ENCODE peak calls at places on chromosomes 7 and 10, in four cellular contexts. One of them, this sample, is unnamed.
A peak's percentile ranks its signal among the peaks of the same experiment; 100 is the strongest.

GRCh38 chr10:31871266-31871887 is 57.3 kb downstream of the ARHGAP12 start:
- DNase-seq in WERI-Rb-1: no peak
- DNase-seq in cardiac muscle cell: no peak
- DNase-seq in left ventricle myocardium inferior: no peak
- DNase-seq in this sample: no peak

GRCh38 chr10:103153765-103154197 is 39.3 kb downstream of the NT5C2 start:
- DNase-seq in cardiac muscle cell: peak; percentile 57
- DNase-seq in WERI-Rb-1: no peak
- DNase-seq in left ventricle myocardium inferior: no peak
- DNase-seq in this sample: no peak

GRCh38 chr10:34504534-34504933 is 310.6 kb downstream of the PARD3 start:
- DNase-seq in left ventricle myocardium inferior: no peak
- DNase-seq in WERI-Rb-1: no peak
- DNase-seq in cardiac muscle cell: peak; percentile 54
- DNase-seq in this sample: no peak

GRCh38 chr10:11600280-11600679 is 11.2 kb downstream of the USP6NL start:
- DNase-seq in WERI-Rb-1: no peak
- DNase-seq in left ventricle myocardium inferior: no peak
- DNase-seq in cardiac muscle cell: no peak
- DNase-seq in this sample: no peak

GRCh38 chr7:32586291-32587221 is 91.3 kb downstream of the AVL9 start:
- DNase-seq in WERI-Rb-1: no peak
- DNase-seq in left ventricle myocardium inferior: peak; percentile 54
- DNase-seq in cardiac muscle cell: peak; percentile 99
- DNase-seq in this sample: no peak

GRCh38 chr7:80508440-80508839 is 3.4 kb downstream of the GNAT3 start:
- DNase-seq in left ventricle myocardium inferior: no peak
- DNase-seq in WERI-Rb-1: no peak
- DNase-seq in cardiac muscle cell: peak; percentile 34
- DNase-seq in this sample: no peak

GRCh38 chr7:13032524-13032923 is 345.1 kb downstream of the ARL4A start:
- DNase-seq in left ventricle myocardium inferior: no peak
- DNase-seq in cardiac muscle cell: no peak
- DNase-seq in WERI-Rb-1: no peak
- DNase-seq in this sample: no peak

GRCh38 chr7:155032978-155033377 is 30.1 kb upstream of the PAXIP1 start:
- DNase-seq in cardiac muscle cell: no peak
- DNase-seq in left ventricle myocardium inferior: no peak
- DNase-seq in WERI-Rb-1: peak; percentile 31
- DNase-seq in this sample: no peak

GRCh38 chr7:77830649-77831355 is 32.2 kb downstream of the PHTF2 start:
- DNase-seq in WERI-Rb-1: no peak
- DNase-seq in cardiac muscle cell: no peak
- DNase-seq in left ventricle myocardium inferior: no peak
- DNase-seq in this sample: no peak

GRCh38 chr10:42556931-42557330 is 81.4 kb downstream of the ZNF33B start:
- DNase-seq in cardiac muscle cell: no peak
- DNase-seq in left ventricle myocardium inferior: no peak
- DNase-seq in WERI-Rb-1: no peak
- DNase-seq in this sample: no peak

GRCh38 chr7:140141256-140141655 is 35.5 kb downstream of the KDM7A start:
- DNase-seq in cardiac muscle cell: no peak
- DNase-seq in WERI-Rb-1: no peak
- DNase-seq in left ventricle myocardium inferior: no peak
- DNase-seq in this sample: no peak

GRCh38 chr10:80709879-80710278 is 172.2 kb downstream of the SH2D4B start:
- DNase-seq in cardiac muscle cell: no peak
- DNase-seq in left ventricle myocardium inferior: no peak
- DNase-seq in WERI-Rb-1: peak; percentile 69
- DNase-seq in this sample: no peak

GRCh38 chr7:36048902-36049240 is 104.2 kb upstream of the EEPD1 start:
- DNase-seq in left ventricle myocardium inferior: no peak
- DNase-seq in cardiac muscle cell: peak; percentile 44
- DNase-seq in WERI-Rb-1: no peak
- DNase-seq in this sample: no peak

GRCh38 chr10:90352288-90352687 is 505.6 kb downstream of the HTR7 start:
- DNase-seq in left ventricle myocardium inferior: no peak
- DNase-seq in WERI-Rb-1: no peak
- DNase-seq in cardiac muscle cell: peak; percentile 14
- DNase-seq in this sample: no peak

GRCh38 chr7:132858251-132858650 is 223.6 kb downstream of the CHCHD3 start:
- DNase-seq in cardiac muscle cell: no peak
- DNase-seq in left ventricle myocardium inferior: no peak
- DNase-seq in WERI-Rb-1: no peak
- DNase-seq in this sample: no peak

GRCh38 chr10:30829921-30830671 is 200.5 kb upstream of the LYZL2 start:
- DNase-seq in left ventricle myocardium inferior: no peak
- DNase-seq in cardiac muscle cell: peak; percentile 38
- DNase-seq in WERI-Rb-1: no peak
- DNase-seq in this sample: no peak

GRCh38 chr10:29140991-29141390 is 147.9 kb upstream of the LYZL1 start:
- DNase-seq in left ventricle myocardium inferior: no peak
- DNase-seq in cardiac muscle cell: peak; percentile 87
- DNase-seq in WERI-Rb-1: no peak
- DNase-seq in this sample: no peak

GRCh38 chr10:50431791-50432190 is 180.5 kb upstream of the ASAH2 start:
- DNase-seq in cardiac muscle cell: no peak
- DNase-seq in WERI-Rb-1: no peak
- DNase-seq in left ventricle myocardium inferior: no peak
- DNase-seq in this sample: no peak

GRCh38 chr10:36385693-36386092 is 739.7 kb upstream of the ANKRD30A start:
- DNase-seq in cardiac muscle cell: no peak
- DNase-seq in WERI-Rb-1: no peak
- DNase-seq in left ventricle myocardium inferior: no peak
- DNase-seq in this sample: no peak

GRCh38 chr7:44618754-44619153 is 12.3 kb downstream of the OGDH start:
- DNase-seq in WERI-Rb-1: no peak
- DNase-seq in left ventricle myocardium inferior: no peak
- DNase-seq in cardiac muscle cell: no peak
- DNase-seq in this sample: no peak

GRCh38 chr7:113774182-113774807 is 144.5 kb downstream of the PPP1R3A start:
- DNase-seq in cardiac muscle cell: peak; percentile 61
- DNase-seq in WERI-Rb-1: peak; percentile 17
- DNase-seq in left ventricle myocardium inferior: no peak
- DNase-seq in this sample: no peak

GRCh38 chr10:132470306-132471124 is 67.1 kb upstream of the INPP5A start:
- DNase-seq in cardiac muscle cell: no peak
- DNase-seq in WERI-Rb-1: no peak
- DNase-seq in left ventricle myocardium inferior: peak; percentile 6
- DNase-seq in this sample: no peak

GRCh38 chr10:124680675-124681074 is 63.5 kb downstream of the FAM53B start:
- DNase-seq in left ventricle myocardium inferior: peak; percentile 33
- DNase-seq in cardiac muscle cell: peak; percentile 32
- DNase-seq in WERI-Rb-1: peak; percentile 26
- DNase-seq in this sample: peak; percentile 83

GRCh38 chr10:132655735-132656134 is 118.1 kb downstream of the INPP5A start:
- DNase-seq in cardiac muscle cell: no peak
- DNase-seq in left ventricle myocardium inferior: no peak
- DNase-seq in WERI-Rb-1: no peak
- DNase-seq in this sample: no peak

DNA sequence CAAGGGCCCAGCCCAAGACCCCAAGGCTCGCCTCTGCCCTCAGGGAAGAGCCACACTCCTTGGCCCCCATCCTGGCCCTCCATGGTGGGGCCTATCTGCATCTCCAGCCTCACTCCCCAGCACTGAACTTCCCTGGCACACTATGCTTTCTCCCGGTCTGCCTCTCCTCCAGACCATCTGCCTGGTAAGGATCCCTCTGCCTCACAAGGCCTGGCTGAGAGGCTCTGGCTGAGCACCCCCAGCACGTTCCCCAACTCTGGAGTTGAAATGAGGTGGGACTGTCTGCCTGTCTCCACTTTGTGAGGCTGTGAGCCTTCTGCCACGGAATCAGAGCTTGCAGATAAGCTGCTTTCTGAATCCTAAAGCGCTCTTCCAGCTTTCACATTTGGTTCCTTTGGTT is 220.7 kb downstream of the TNS3 start:
- DNase-seq in left ventricle myocardium inferior: no peak
- DNase-seq in WERI-Rb-1: peak; percentile 35
- DNase-seq in cardiac muscle cell: no peak
- DNase-seq in this sample: no peak
- H3K27ac ChIP-seq in left ventricle myocardium inferior: peak overlapping the region; percentile 78
- H3K27ac ChIP-seq in WERI-Rb-1: no peak overlapping the region
- H3K27ac ChIP-seq in cardiac muscle cell: no peak overlapping the region
- H3K27ac ChIP-seq in this sample: no peak overlapping the region

GRCh38 chr10:114402233-114402632 is 2.1 kb downstream of the AFAP1L2 start:
- DNase-seq in left ventricle myocardium inferior: no peak
- DNase-seq in cardiac muscle cell: no peak
- DNase-seq in WERI-Rb-1: no peak
- DNase-seq in this sample: no peak

GRCh38 chr10:114404171-114405010 is at the start of gene AFAP1L2:
- DNase-seq in left ventricle myocardium inferior: peak; percentile 50
- DNase-seq in WERI-Rb-1: no peak
- DNase-seq in cardiac muscle cell: peak; percentile 39
- DNase-seq in this sample: peak; percentile 69

GRCh38 chr10:114402871-114403544 is 1.3 kb downstream of the AFAP1L2 start:
- DNase-seq in WERI-Rb-1: no peak
- DNase-seq in cardiac muscle cell: no peak
- DNase-seq in left ventricle myocardium inferior: no peak
- DNase-seq in this sample: peak; percentile 66

GRCh38 chr10:114405011-114405350 is 679 bp upstream of the AFAP1L2 start:
- DNase-seq in left ventricle myocardium inferior: no peak
- DNase-seq in WERI-Rb-1: no peak
- DNase-seq in cardiac muscle cell: no peak
- DNase-seq in this sample: no peak

GRCh38 chr10:114403545-114404161 is 649 bp downstream of the AFAP1L2 start:
- DNase-seq in left ventricle myocardium inferior: peak; percentile 37
- DNase-seq in WERI-Rb-1: peak; percentile 25
- DNase-seq in cardiac muscle cell: no peak
- DNase-seq in this sample: peak; percentile 81
- TF ChIP-seq CTCF in left ventricle myocardium inferior: peak; percentile 40
- TF ChIP-seq CTCF in WERI-Rb-1: peak; percentile 38
- TF ChIP-seq CTCF in cardiac muscle cell: peak; percentile 22
- TF ChIP-seq CTCF in this sample: no peak

GRCh38 chr7:7719235-7719634 is 828 bp upstream of the RPA3 start:
- DNase-seq in cardiac muscle cell: peak; percentile 87
- DNase-seq in left ventricle myocardium inferior: no peak
- DNase-seq in WERI-Rb-1: peak; percentile 53
- DNase-seq in this sample: peak; percentile 80
- H3K27ac ChIP-seq in cardiac muscle cell: no peak overlapping the region
- H3K27ac ChIP-seq in left ventricle myocardium inferior: no peak overlapping the region
- H3K27ac ChIP-seq in WERI-Rb-1: peak overlapping the region; percentile 52
- H3K27ac ChIP-seq in this sample: peak overlapping the region; percentile 54

GRCh38 chr10:106573106-106573505 is 591.4 kb downstream of the SORCS1 start:
- DNase-seq in left ventricle myocardium inferior: no peak
- DNase-seq in cardiac muscle cell: peak; percentile 68
- DNase-seq in WERI-Rb-1: no peak
- DNase-seq in this sample: no peak

GRCh38 chr10:106567629-106568028 is 596.9 kb downstream of the SORCS1 start:
- DNase-seq in WERI-Rb-1: no peak
- DNase-seq in cardiac muscle cell: no peak
- DNase-seq in left ventricle myocardium inferior: no peak
- DNase-seq in this sample: no peak

GRCh38 chr10:106576534-106576933 is 588.0 kb downstream of the SORCS1 start:
- DNase-seq in WERI-Rb-1: no peak
- DNase-seq in left ventricle myocardium inferior: no peak
- DNase-seq in cardiac muscle cell: no peak
- DNase-seq in this sample: no peak

GRCh38 chr10:106566871-106567270 is 597.6 kb downstream of the SORCS1 start:
- DNase-seq in WERI-Rb-1: no peak
- DNase-seq in cardiac muscle cell: no peak
- DNase-seq in left ventricle myocardium inferior: no peak
- DNase-seq in this sample: no peak

GRCh38 chr10:106571216-106571954 is 593.1 kb downstream of the SORCS1 start:
- DNase-seq in WERI-Rb-1: peak; percentile 16
- DNase-seq in left ventricle myocardium inferior: no peak
- DNase-seq in cardiac muscle cell: peak; percentile 73
- DNase-seq in this sample: no peak
- TF ChIP-seq CTCF in WERI-Rb-1: peak; percentile 59
- TF ChIP-seq CTCF in left ventricle myocardium inferior: peak; percentile 60
- TF ChIP-seq CTCF in cardiac muscle cell: peak; percentile 68
- TF ChIP-seq CTCF in this sample: no peak

DNA sequence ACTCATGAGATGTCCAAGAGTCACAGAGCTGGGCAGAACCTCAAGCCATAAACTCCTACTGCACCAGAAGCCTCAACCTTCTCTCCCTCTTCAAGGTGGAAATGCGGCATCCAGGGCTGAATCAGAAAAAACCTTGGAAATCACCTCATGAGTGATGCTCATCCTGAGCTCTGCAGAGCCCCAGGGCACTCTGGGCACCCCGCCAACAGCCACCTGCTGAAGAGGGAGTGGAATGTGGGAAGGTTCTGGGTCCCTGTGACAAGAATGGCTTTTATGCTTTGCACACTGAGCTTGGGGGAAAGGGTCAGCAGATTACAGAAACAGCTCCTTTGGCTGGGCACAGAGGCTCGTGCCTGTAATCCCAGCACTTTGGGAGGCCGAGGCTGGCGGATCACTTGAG is 18.8 kb downstream of the NUDT1 start:
- DNase-seq in WERI-Rb-1: no peak
- DNase-seq in left ventricle myocardium inferior: no peak
- DNase-seq in cardiac muscle cell: no peak
- DNase-seq in this sample: no peak
- H3K27ac ChIP-seq in WERI-Rb-1: no peak overlapping the region
- H3K27ac ChIP-seq in left ventricle myocardium inferior: no peak overlapping the region
- H3K27ac ChIP-seq in cardiac muscle cell: no peak overlapping the region
- H3K27ac ChIP-seq in this sample: no peak overlapping the region

DNA sequence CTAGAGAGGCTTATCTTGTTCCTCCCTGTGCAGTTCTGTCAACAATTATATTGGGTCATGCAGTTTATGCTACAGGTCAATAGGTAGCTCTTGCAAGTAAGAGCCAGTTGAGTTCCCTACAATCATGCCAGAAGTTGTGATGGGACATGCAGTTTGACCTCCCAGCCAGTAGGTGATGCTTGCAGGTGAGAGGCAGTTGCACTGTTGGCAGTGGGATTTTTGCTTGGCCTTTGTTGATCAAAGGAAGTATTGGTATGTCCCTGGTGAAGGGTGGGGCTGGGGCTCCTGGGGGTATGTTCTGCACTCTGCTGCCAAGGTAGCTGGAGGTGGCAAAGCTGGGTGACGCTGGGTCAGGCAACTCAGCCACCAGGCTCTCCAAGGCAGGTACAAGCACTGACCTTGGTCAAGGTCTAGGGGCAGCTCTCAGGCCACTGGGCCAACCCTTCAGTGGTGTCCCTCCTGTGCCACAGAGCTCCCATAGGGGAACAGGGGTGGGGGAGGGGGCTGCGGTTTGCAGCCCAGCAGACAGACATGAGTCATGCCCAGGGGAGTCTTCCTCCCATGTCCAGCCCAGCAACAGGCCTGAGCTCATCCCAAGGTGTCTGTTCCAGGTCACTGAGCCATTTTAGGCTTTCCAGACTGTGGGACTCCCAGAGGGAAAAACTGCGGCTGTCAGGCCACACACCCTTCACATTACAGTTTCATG is 43.3 kb downstream of the MEOX2 start:
- DNase-seq in left ventricle myocardium inferior: no peak
- DNase-seq in cardiac muscle cell: no peak
- DNase-seq in WERI-Rb-1: no peak
- DNase-seq in this sample: no peak
- TF ChIP-seq CTCF in left ventricle myocardium inferior: no peak
- TF ChIP-seq CTCF in cardiac muscle cell: no peak
- TF ChIP-seq CTCF in WERI-Rb-1: no peak
- TF ChIP-seq CTCF in this sample: no peak